ENCODE peak calls at places on chromosomes 16 and 17, in four cellular contexts. X is prostate gland, Z is HCT116, D is breast epithelium. V is an unnamed sample. For H3K4me1, the result is how much of the 10 kb centered on the place peaks cover.

GRCh38 chr17:73280191-73280590 is 18.5 kb upstream of the CPSF4L start:
- DNase-seq in D (no peak), Z (no peak), X (no peak), V (no peak)

GRCh38 chr17:50195196-50195865 is 6.1 kb downstream of the COL1A1 start:
- DNase-seq in D (no peak), X (no peak), Z (no peak), V (no peak)

GRCh38 chr17:67374329-67375053 is 2.6 kb upstream of the PITPNC1 start:
- DNase-seq in Z (peak), X (peak), D (peak), V (peak)

GRCh38 chr17:45809484-45809883 is 25.4 kb downstream of the CRHR1 start:
- DNase-seq in X (no peak), D (no peak), Z (no peak), V (no peak)

GRCh38 chr16:58258326-58258725 is 36.5 kb downstream of the PRSS54 start:
- DNase-seq in X (no peak), Z (no peak), D (no peak), V (no peak)

GRCh38 chr16:75263963-75264445 is 12.6 kb upstream of the BCAR1 start:
- DNase-seq in D (no peak), X (no peak), Z (no peak), V (no peak)

GRCh38 chr17:72030067-72030899 is 90.5 kb upstream of the SOX9 start:
- DNase-seq in D (no peak), X (no peak), Z (no peak), V (peak)

GRCh38 chr16:10921536-10922327 is 20.5 kb downstream of the DEXI start:
- DNase-seq in D (no peak), X (no peak), Z (no peak), V (no peak)

GRCh38 chr17:46832306-46832895 is 13.9 kb upstream of the WNT3 start:
- DNase-seq in D (no peak), Z (no peak), X (no peak), V (no peak)

GRCh38 chr16:10878328-10878643 is 1.3 kb downstream of the CIITA start:
- DNase-seq in X (no peak), D (peak), Z (no peak), V (no peak)

GRCh38 chr17:19943599-19943998 is 34.0 kb downstream of the AKAP10 start:
- DNase-seq in D (no peak), X (no peak), Z (no peak), V (no peak)

GRCh38 chr17:77019955-77020379 is 120.8 kb upstream of the SEC14L1 start:
- DNase-seq in X (no peak), Z (no peak), D (no peak), V (no peak)

GRCh38 chr16:59148756-59149155 is 414.6 kb upstream of the GOT2 start:
- DNase-seq in D (no peak), Z (no peak), X (no peak), V (no peak)

GRCh38 chr17:16304832-16305231 is 48.4 kb downstream of the CENPV start:
- DNase-seq in D (no peak), Z (no peak), X (no peak), V (no peak)
- H3K4me1 ChIP-seq in D (under half), Z (under half), X (under half), V (under half)

GRCh38 chr17:1196946-1197345 is 17.2 kb upstream of the ABR start:
- DNase-seq in X (no peak), D (no peak), Z (no peak), V (no peak)

GRCh38 chr17:1197379-1197778 is 17.6 kb upstream of the ABR start:
- DNase-seq in D (no peak), Z (no peak), X (no peak), V (no peak)

GRCh38 chr17:1201132-1201702 is 21.4 kb upstream of the ABR start:
- DNase-seq in Z (no peak), X (no peak), D (no peak), V (no peak)

GRCh38 chr17:1200440-1200839 is 20.7 kb upstream of the ABR start:
- DNase-seq in D (no peak), X (no peak), Z (no peak), V (no peak)

DNA sequence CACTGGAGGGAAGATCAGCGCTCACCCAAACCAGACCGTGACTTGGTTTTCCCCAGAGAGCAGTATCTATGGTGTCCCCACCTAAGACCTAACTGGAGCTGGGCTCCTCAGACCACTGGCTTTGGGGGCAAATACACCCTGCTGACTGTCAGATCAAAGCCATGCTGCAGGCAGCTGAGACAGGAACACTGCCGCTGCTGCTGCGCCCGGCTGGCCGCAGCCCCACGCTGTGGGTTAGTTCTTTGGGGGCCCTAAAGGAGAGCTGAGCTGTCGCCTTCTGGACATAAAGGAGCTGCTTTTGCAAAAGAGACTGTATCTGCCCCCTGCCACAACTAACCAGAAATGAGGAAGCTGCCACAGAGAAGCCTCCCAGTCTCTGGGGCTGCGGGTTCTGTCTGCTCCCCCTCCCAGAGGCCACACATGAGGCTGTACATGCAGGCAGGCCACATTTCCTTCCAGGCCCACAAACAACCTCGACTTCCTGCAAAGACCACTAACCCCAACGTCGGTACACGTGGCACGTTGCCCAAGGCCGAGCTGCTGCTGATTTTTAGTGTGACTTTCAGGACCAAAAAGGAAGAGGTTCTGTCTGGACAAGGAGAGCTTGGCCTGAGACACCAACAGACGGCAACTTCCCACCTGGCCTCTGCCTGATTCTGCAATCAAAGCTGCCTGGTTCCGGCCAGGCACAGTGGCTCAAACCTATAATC is 18.2 kb upstream of the ABR start:
- DNase-seq in X (no peak), D (no peak), Z (no peak), V (no peak)
- H3K4me1 ChIP-seq in X (under half), D (under half), Z (under half), V (under half)

GRCh38 chr16:67565470-67566100 is 3.3 kb downstream of the CTCF start:
- DNase-seq in D (no peak), X (no peak), Z (no peak), V (no peak)

GRCh38 chr16:67571981-67572431 is 9.7 kb downstream of the CTCF start:
- DNase-seq in D (no peak), X (no peak), Z (no peak), V (no peak)

GRCh38 chr16:67571464-67571863 is 9.1 kb downstream of the CTCF start:
- DNase-seq in D (no peak), Z (no peak), X (no peak), V (no peak)
- H3K4me1 ChIP-seq in D (under half), Z (under half), X (under half), V (under half)

GRCh38 chr17:32871736-32872135 is 5.2 kb downstream of the MYO1D start:
- DNase-seq in Z (no peak), D (no peak), X (no peak), V (no peak)

GRCh38 chr17:32875230-32875903 is 1.6 kb downstream of the MYO1D start:
- DNase-seq in Z (no peak), X (no peak), D (no peak), V (no peak)

GRCh38 chr17:32875904-32876413 is 965 bp downstream of the MYO1D start:
- DNase-seq in D (no peak), X (no peak), Z (no peak), V (no peak)

GRCh38 chr17:32870969-32871368 is 6.0 kb downstream of the MYO1D start:
- DNase-seq in X (no peak), Z (no peak), D (no peak), V (no peak)

GRCh38 chr17:32873114-32873513 is 3.8 kb downstream of the MYO1D start:
- DNase-seq in Z (no peak), D (no peak), X (no peak), V (no peak)
- H3K4me1 ChIP-seq in Z (under half), D (under half), X (under half), V (under half)

DNA sequence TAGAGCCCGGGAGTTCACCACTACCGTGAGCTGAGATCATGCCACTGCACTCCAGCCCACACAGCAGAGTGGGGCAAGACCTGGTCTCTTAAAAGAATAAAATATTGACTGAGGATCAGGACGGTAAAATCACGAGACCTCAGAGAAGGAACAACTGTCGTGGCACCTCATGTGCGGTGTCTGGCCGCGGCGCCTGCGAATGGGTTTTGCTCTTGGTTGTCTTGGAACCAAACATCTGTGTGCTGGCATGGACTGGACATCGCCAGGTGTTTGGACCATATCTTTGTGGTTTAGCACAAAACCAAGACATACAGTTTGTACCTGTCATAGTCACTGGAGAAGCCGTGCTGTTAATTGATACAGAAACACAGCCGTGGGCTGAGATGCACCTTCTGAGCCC is 212.9 kb upstream of the CHMP6 start:
- DNase-seq in D (peak), Z (no peak), X (no peak), V (no peak)
- H3K4me1 ChIP-seq in D (under half), Z (half or more), X (under half), V (under half)

DNA sequence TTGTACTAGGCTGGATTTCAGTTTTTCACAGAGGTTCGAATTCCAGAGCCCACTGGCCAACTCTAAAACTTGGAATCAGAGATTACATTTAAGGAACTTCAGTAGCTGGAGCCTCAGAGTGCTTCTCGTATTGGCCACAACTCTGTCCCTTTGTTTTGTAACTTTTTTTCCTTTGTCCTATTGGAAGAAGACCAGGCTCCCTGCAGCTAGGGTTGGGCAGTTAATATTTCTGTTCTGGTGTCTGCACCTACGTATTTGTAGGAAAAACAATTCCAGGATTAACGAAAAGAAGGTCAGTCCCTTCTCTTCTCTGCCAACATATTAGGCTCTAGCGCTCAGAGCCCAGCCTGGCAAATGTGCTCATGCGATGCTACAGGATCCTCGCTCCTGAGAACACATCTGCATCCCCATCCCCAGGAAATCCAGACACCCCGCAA is 1.9 kb downstream of the CDH11 start:
- DNase-seq in X (no peak), Z (no peak), D (no peak), V (no peak)
- H3K4me1 ChIP-seq in X (under half), Z (under half), D (under half), V (under half)

DNA sequence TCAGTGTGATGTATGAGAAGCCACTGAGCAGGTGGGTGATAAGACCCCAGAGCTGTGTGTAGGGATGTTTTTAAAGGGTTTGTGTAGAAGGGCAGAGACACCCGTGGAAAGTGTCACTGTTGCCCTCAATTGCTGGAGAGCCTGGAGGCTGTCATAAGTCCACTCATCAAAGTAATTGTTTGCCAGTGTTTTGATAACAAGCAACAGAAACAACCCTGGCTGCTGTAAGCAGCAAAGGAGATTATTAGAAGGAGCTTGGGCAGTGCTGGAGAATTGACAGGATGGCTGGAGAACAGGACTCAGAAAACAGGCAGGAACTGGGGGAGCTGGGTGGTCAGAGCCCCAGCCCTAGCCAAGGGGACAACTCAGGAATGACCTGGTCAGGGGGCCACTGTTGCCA is 119.6 kb downstream of the CCDC182 start:
- DNase-seq in Z (no peak), X (no peak), D (no peak), V (no peak)
- H3K4me1 ChIP-seq in Z (under half), X (under half), D (under half), V (under half)

GRCh38 chr17:17765921-17766320 is 70.9 kb downstream of the SREBF1 start:
- DNase-seq in Z (no peak), D (no peak), X (no peak), V (no peak)
- H3K4me1 ChIP-seq in Z (under half), D (under half), X (under half), V (under half)

GRCh38 chr16:69349508-69349907 is 2.1 kb downstream of the TMED6 start:
- DNase-seq in Z (no peak), X (no peak), D (no peak), V (no peak)

GRCh38 chr16:69346683-69347082 is 4.9 kb downstream of the TMED6 start:
- DNase-seq in D (no peak), Z (no peak), X (no peak), V (no peak)

GRCh38 chr16:69351309-69352027 is at the start of gene TMED6:
- DNase-seq in Z (no peak), D (no peak), X (no peak), V (no peak)

GRCh38 chr16:69348222-69348621 is 3.4 kb downstream of the TMED6 start:
- DNase-seq in X (no peak), D (no peak), Z (no peak), V (no peak)

GRCh38 chr16:69350536-69351133 is 951 bp downstream of the TMED6 start:
- DNase-seq in X (no peak), D (no peak), Z (no peak), V (no peak)
- H3K4me1 ChIP-seq in X (under half), D (under half), Z (under half), V (under half)

DNA sequence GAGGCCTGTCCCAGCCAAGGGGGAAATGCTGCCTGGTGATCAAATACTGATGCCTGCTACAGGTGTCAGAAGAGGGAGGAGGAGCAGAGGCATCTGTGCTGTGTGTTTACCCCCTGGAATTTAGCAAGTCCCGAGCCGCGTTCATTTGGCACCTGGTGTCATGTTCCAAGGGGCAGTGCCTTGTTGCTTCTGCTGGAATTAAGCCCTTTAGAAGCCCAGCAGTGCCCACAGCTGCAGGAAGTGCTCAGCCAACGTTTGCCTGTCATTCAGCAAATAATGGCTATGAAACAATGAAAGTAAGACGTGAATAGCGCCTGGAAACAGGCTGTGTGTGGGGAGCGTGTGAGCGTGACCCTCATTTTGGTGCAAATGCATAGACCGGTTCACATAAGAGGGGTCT is 5.9 kb upstream of the ATP2C2 start:
- DNase-seq in Z (no peak), D (no peak), X (no peak), V (no peak)
- H3K4me1 ChIP-seq in Z (under half), D (under half), X (under half), V (under half)